ENCODE peak calls at places on chromosomes 16 and 17, in seven cellular contexts. N is K562, W is GM23338, B is HCT116, H is H1, A is HepG2, J is GM12878. I is an unnamed sample.

GRCh38 chr16:22323173-22323997 is 26.2 kb downstream of the POLR3E start:
- DNase-seq in W (no peak), A (no peak), J (no peak), N (no peak), H (no peak), B (no peak), I (no peak)

GRCh38 chr17:65552214-65552613 is 9.2 kb downstream of the AXIN2 start:
- DNase-seq in J (no peak), H (no peak), W (no peak), B (no peak), A (no peak), N (no peak), I (no peak)

GRCh38 chr16:85429776-85430522 is 183.2 kb upstream of the GSE1 start:
- DNase-seq in H (no peak), J (no peak), N (no peak), A (no peak), B (no peak), W (no peak), I (no peak)

GRCh38 chr17:67178555-67178954 is 66.4 kb downstream of the HELZ start:
- DNase-seq in N (no peak), A (no peak), H (no peak), B (no peak), J (no peak), W (no peak), I (no peak)

GRCh38 chr17:76523084-76524037 is 14.1 kb downstream of the CYGB start:
- DNase-seq in W (peak), H (peak), J (no peak), B (peak), N (peak), A (peak), I (peak)

GRCh38 chr17:2871205-2871604 is 75.0 kb downstream of the RAP1GAP2 start:
- DNase-seq in A (no peak), H (peak), B (no peak), J (no peak), N (no peak), W (peak), I (no peak)

GRCh38 chr17:35617505-35617904 is 30.4 kb downstream of the AP2B1 start:
- DNase-seq in B (no peak), J (no peak), A (no peak), H (no peak), N (no peak), W (no peak), I (peak)

GRCh38 chr17:71360301-71360700 is 760.5 kb upstream of the SOX9 start:
- DNase-seq in B (no peak), J (no peak), A (no peak), W (no peak), H (no peak), N (no peak), I (no peak)

GRCh38 chr17:16870253-16871245 is 101.4 kb downstream of the TNFRSF13B start:
- DNase-seq in J (no peak), N (no peak), B (no peak), W (no peak), H (no peak), A (no peak), I (no peak)

GRCh38 chr17:6589266-6589946 is 33.1 kb upstream of the PITPNM3 start:
- DNase-seq in J (no peak), W (no peak), H (no peak), B (no peak), A (no peak), N (no peak), I (no peak)

GRCh38 chr16:87979352-87979751 is 28.1 kb downstream of the BANP start:
- DNase-seq in J (no peak), H (no peak), B (no peak), W (no peak), A (no peak), N (no peak), I (no peak)

GRCh38 chr16:85998868-85999729 is 100.1 kb downstream of the IRF8 start:
- DNase-seq in N (no peak), B (no peak), A (no peak), H (no peak), J (no peak), W (no peak), I (no peak)

GRCh38 chr17:81248649-81249048 is 9.5 kb downstream of the NDUFAF8 start:
- DNase-seq in N (no peak), W (no peak), B (no peak), J (no peak), A (no peak), H (no peak), I (no peak)

GRCh38 chr17:58998871-58999270 is 107.8 kb downstream of the TRIM37 start:
- DNase-seq in N (no peak), J (no peak), A (no peak), B (no peak), W (no peak), H (no peak), I (no peak)

GRCh38 chr16:30715777-30716445 is 16.9 kb downstream of the SRCAP start:
- DNase-seq in J (no peak), A (no peak), H (no peak), N (no peak), W (no peak), B (no peak), I (no peak)

GRCh38 chr16:19879241-19879792 is 5.3 kb downstream of the GPRC5B start:
- DNase-seq in N (no peak), A (peak), B (no peak), W (peak), H (peak), J (no peak), I (no peak)

GRCh38 chr17:30970757-30971567 is at the start of gene RNF135:
- DNase-seq in J (no peak), W (peak), B (peak), N (no peak), A (no peak), H (peak), I (peak)

GRCh38 chr17:951388-952132 is 28.0 kb downstream of the NXN start:
- DNase-seq in J (no peak), B (no peak), W (peak), H (peak), A (peak), N (no peak), I (no peak)

GRCh38 chr17:66583112-66583748 is 251.7 kb upstream of the CACNG5 start:
- DNase-seq in H (no peak), B (no peak), A (no peak), W (no peak), N (no peak), J (no peak), I (no peak)

GRCh38 chr16:65123846-65124513 is 2.1 kb upstream of the CDH11 start:
- DNase-seq in A (no peak), W (peak), B (no peak), N (no peak), H (no peak), J (no peak), I (no peak)
- TF ChIP-seq POLR2AphosphoS5 in A (no peak), W (no peak), B (no peak), N (no peak), H (no peak), J (no peak), I (no peak)

DNA sequence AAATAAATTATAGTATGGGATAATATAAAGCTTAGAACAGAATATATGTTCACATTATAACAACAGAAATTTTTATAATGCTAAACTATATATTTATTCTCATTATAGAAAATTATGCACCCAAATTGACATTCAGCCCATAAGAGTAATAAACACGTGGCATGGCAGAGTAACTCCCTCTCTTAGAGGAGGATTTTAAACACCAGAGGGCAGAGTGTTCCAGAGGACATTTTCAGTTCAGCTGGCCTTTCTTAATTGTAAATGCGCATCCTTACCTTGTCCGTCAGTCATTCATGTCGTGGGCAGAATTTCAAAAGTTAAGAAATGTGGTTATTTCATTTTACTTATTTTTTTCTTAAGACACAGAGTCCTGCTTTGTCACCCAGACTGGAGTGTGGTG is 147.1 kb downstream of the TANC2 start:
- DNase-seq in B (no peak), W (peak), J (no peak), H (no peak), N (peak), A (peak), I (no peak)
- TF ChIP-seq CTCF in B (peak), W (peak), J (peak), H (peak), N (no peak), A (peak), I (no peak)

DNA sequence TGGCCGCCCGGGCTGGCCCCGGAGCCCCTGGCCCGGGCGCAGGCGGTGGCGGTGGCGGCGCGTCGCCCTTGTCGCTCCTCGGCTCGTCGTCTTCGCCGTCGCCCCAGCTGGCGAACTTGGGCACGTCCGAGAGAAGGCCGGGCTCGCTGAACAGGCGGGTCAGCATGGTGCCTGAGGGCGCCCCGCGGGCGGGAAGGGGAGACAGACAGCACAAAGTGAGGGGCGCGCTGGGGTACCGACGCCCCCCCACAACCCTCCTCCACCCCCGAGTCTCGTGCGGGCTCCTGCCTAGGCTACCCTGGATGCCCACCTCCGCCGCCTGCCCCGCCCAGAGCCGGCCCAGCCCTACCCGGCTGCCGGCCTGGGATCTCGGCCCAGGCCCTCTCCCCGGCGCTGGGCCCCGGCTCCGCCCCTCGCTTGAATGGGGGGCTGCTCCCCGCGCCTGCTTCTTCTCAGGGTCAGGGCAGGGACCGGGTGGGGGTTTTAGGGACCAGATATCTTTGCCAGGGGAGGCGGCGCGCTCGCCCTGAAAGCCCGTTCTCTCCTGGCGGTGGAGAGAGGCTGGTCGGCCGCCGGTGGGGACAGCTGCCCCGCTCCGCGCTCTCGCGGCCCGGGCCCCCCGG is 1.2 kb downstream of the NEUROD2 start:
- DNase-seq in B (no peak), J (no peak), W (peak), N (no peak), H (peak), A (no peak), I (no peak)
- TF ChIP-seq EZH2 in B (no peak), J (no peak), W (no peak), N (no peak), H (peak), A (no peak), I (peak)

GRCh38 chr17:5584383-5584951 is at the start of gene NLRP1:
- DNase-seq in J (peak), N (no peak), W (peak), A (peak), H (no peak), B (peak), I (peak)
- TF ChIP-seq POLR2AphosphoS5 in J (peak), N (no peak), W (no peak), A (no peak), H (no peak), B (peak), I (peak)

DNA sequence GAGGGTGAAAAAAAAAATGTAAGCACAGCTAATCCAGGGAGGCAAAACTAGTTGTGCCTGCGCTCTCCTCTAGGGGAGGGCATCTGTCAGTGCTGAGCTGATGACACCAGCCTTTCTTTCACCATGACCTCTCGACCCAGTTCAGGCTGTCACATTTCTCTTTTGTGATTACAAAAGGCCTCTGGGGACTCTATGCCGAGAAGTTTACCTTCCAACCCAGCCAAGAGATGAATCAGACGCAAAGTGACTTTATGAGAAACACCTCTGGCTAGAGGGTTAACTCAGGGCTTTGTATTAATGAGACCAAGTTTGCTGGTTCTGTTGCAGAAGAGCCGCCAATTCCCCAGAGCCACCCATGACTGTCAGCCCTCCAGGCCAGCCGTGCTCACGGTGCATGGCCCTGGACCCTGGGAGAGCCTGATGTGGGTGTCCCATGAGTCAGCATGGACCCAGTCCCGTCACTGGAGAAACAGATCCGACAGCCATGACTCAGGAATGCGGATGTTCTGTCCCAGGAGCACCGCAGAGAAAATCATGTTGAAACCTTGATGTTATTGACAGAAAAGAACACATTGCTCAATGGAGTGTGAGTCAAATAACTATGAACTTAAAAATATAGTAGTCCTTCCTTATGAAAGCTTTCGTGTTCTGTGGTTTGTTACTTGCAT is 437.2 kb downstream of the HS3ST3B1 start:
- DNase-seq in B (no peak), N (peak), J (no peak), W (peak), H (no peak), A (peak), I (no peak)
- TF ChIP-seq CTCF in B (no peak), N (no peak), J (no peak), W (peak), H (peak), A (peak), I (no peak)

GRCh38 chr16:2337431-2338296 is 2.9 kb downstream of the ABCA3 start:
- DNase-seq in W (no peak), A (no peak), B (no peak), J (no peak), N (no peak), H (peak), I (peak)
- TF ChIP-seq EZH2 in W (no peak), A (no peak), B (no peak), J (no peak), N (no peak), H (no peak), I (no peak)

GRCh38 chr16:57341441-57342303 is 16.9 kb upstream of the CCL22 start:
- DNase-seq in B (no peak), A (no peak), W (no peak), H (no peak), N (no peak), J (no peak), I (no peak)
- TF ChIP-seq POLR2AphosphoS5 in B (no peak), A (no peak), W (no peak), H (no peak), N (no peak), J (no peak), I (no peak)

GRCh38 chr17:51120357-51120738 is 320 bp downstream of the SPAG9 start:
- DNase-seq in J (no peak), B (no peak), H (no peak), N (no peak), W (no peak), A (no peak), I (peak)

GRCh38 chr17:51120739-51121619 is at the start of gene SPAG9:
- DNase-seq in A (peak), H (peak), W (peak), B (peak), J (peak), N (peak), I (peak)

GRCh38 chr17:51118330-51119195 is 2.1 kb downstream of the SPAG9 start:
- DNase-seq in B (no peak), J (no peak), N (no peak), W (no peak), H (no peak), A (peak), I (peak)

GRCh38 chr17:51121620-51122472 is 1.2 kb upstream of the SPAG9 start:
- DNase-seq in B (peak), H (peak), A (peak), W (peak), J (peak), N (peak), I (peak)

GRCh38 chr17:51119415-51120356 is 982 bp downstream of the SPAG9 start:
- DNase-seq in H (peak), J (no peak), A (peak), W (peak), B (peak), N (peak), I (peak)
- TF ChIP-seq CTCF in H (no peak), J (peak), A (peak), W (peak), B (peak), N (peak), I (no peak)

GRCh38 chr17:61411114-61411943 is 11.7 kb downstream of the TBX2 start:
- DNase-seq in H (peak), J (no peak), A (no peak), B (no peak), N (no peak), W (peak), I (peak)

GRCh38 chr17:61410100-61410551 is 10.5 kb downstream of the TBX2 start:
- DNase-seq in H (no peak), W (no peak), J (no peak), B (no peak), N (no peak), A (no peak), I (no peak)

GRCh38 chr17:61411944-61412859 is 12.6 kb downstream of the TBX2 start:
- DNase-seq in A (peak), H (peak), N (peak), W (peak), B (peak), J (peak), I (peak)

GRCh38 chr17:61409301-61410099 is 9.9 kb downstream of the TBX2 start:
- DNase-seq in H (peak), J (no peak), N (peak), W (peak), B (peak), A (no peak), I (no peak)

DNA sequence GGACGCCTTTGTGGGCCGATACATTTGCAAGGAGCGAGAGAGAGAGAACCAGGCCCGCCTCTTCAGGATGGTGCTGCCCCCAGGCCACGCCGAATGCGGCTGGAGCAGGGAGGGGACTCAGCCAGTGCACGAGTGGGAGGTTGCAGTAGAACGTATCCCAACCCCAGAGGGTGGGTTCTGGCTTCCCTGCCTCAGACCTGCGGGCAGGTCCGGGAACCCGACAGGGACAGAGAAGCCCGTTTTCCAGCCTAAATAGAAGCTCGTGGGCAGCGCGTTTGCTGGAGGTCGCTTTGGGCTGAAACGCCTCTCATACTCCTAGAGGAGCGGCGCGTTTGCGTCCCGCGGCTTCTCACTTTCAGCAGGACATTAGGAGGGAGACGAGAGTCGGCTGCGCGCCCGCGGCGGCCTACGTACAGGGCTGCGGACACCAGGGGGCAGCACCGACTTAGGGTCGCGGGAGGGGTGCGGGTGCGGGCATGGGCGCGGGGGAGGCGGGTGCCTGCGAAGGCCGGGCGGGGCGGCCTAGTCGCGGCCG is 11.0 kb downstream of the TBX2 start:
- DNase-seq in A (no peak), J (no peak), B (no peak), H (peak), N (no peak), W (peak), I (peak)
- TF ChIP-seq EZH2 in A (no peak), J (peak), B (no peak), H (peak), N (no peak), W (peak), I (peak)

GRCh38 chr16:72470541-72470940 is 298.6 kb upstream of the PMFBP1 start:
- DNase-seq in J (no peak), N (no peak), B (no peak), A (no peak), H (no peak), W (no peak), I (no peak)

GRCh38 chr16:72471317-72471716 is 299.4 kb upstream of the PMFBP1 start:
- DNase-seq in W (no peak), N (no peak), B (no peak), A (no peak), J (no peak), H (no peak), I (no peak)

GRCh38 chr16:72467157-72467759 is 295.3 kb upstream of the PMFBP1 start:
- DNase-seq in H (no peak), J (no peak), W (peak), B (peak), A (peak), N (peak), I (peak)

GRCh38 chr16:72468582-72468981 is 296.6 kb upstream of the PMFBP1 start:
- DNase-seq in J (no peak), N (peak), H (no peak), W (no peak), B (no peak), A (peak), I (peak)

GRCh38 chr16:72469932-72470331 is 298.0 kb upstream of the PMFBP1 start:
- DNase-seq in H (no peak), J (no peak), W (no peak), N (no peak), A (peak), B (no peak), I (no peak)
- TF ChIP-seq POLR2AphosphoS5 in H (no peak), J (no peak), W (no peak), N (no peak), A (no peak), B (no peak), I (no peak)

I was measured in endothelial cell of umbilical vein.